ENCODE peak calls at places on chromosomes 11 and 22, in four cellular contexts. J, I, G and E are unnamed samples. For H3K4me1, the result is how much of the 10 kb centered on the place peaks cover.

GRCh38 chr11:72939031-72939430 is 124.8 kb downstream of the ATG16L2 start:
- DNase-seq in J (no peak), I (no peak), G (no peak), E (no peak)

GRCh38 chr11:94925422-94926270 is 47.7 kb downstream of the CWC15 start:
- DNase-seq in J (no peak), I (peak), G (no peak), E (no peak)

GRCh38 chr11:73980001-73980960 is 2.4 kb downstream of the UCP2 start:
- DNase-seq in J (peak), I (peak), G (no peak), E (peak)

GRCh38 chr11:117745346-117745745 is 51.7 kb downstream of the DSCAML1 start:
- DNase-seq in J (no peak), I (no peak), G (no peak), E (no peak)

GRCh38 chr11:92311616-92312449 is 87.2 kb downstream of the FAT3 start:
- DNase-seq in J (peak), I (no peak), G (no peak), E (no peak)

GRCh38 chr11:550021-550745 is 10.4 kb downstream of the LMNTD2 start:
- DNase-seq in J (no peak), I (no peak), G (no peak), E (no peak)

GRCh38 chr11:297666-298405 is 1.5 kb downstream of the IFITM5 start:
- DNase-seq in J (no peak), I (peak), G (no peak), E (no peak)

GRCh38 chr11:124892750-124893454 is 4.8 kb downstream of the ROBO4 start:
- DNase-seq in J (no peak), I (peak), G (no peak), E (no peak)

GRCh38 chr11:9711454-9712307 is 47.8 kb downstream of the SWAP70 start:
- DNase-seq in J (peak), I (no peak), G (no peak), E (no peak)

GRCh38 chr11:12017243-12017678 is 8.8 kb upstream of the DKK3 start:
- DNase-seq in J (no peak), I (peak), G (no peak), E (no peak)

DNA sequence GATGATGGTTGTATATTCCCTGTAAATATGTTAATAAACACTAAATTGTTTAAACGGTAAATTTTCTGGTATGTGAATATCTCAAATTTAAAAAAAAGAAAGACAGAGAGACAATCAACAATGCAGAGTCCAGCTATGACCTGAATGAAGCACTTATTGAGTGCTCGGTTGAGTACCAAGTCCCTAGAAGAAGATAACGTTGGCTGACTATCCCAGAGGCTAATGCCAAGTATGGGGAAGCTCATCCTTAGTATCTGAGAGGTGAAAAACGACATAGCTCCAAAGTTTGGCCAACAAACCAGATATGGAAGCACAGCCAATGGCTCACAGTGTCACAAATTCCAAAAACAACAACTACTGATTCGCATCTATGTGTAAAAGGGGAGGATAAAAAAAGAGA is 71.3 kb downstream of the RSF1 start:
- DNase-seq in J (no peak), I (no peak), G (no peak), E (no peak)
- H3K4me1 ChIP-seq in J (half or more), I (under half), G (under half), E (under half)

GRCh38 chr11:70660889-70661197 is 262.5 kb downstream of the CTTN start:
- DNase-seq in J (no peak), I (peak), G (no peak), E (no peak)

GRCh38 chr11:70660059-70660888 is 261.9 kb downstream of the CTTN start:
- DNase-seq in J (no peak), I (peak), G (no peak), E (no peak)

GRCh38 chr11:70655816-70656215 is 257.5 kb downstream of the CTTN start:
- DNase-seq in J (no peak), I (no peak), G (no peak), E (no peak)

GRCh38 chr11:70651036-70651435 is 252.7 kb downstream of the CTTN start:
- DNase-seq in J (no peak), I (peak), G (no peak), E (no peak)

GRCh38 chr11:70656293-70656692 is 258.0 kb downstream of the CTTN start:
- DNase-seq in J (no peak), I (no peak), G (no peak), E (no peak)
- H3K4me2 ChIP-seq in J (no peak), I (no peak), G (no peak), E (no peak)

DNA sequence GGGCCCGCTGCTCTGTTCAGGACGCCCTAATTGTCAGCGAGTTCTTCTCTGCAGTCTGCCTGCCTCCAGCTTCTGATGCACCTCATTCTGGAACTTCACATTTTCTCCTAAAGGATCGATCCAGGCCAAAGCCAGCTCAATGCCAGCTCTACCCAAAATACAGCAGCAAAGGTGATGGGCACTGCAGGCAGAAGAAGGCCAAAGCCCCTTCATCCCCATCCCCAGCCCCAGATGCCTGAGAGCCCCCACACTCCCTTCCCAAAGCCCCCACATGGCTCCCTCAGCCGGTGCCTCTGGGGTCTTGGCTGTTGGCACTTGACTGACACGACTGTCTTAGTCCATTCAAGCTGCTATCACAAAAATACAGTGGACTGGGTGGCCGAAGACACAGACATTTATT is 410.3 kb downstream of the BRD1 start:
- DNase-seq in J (no peak), I (no peak), G (no peak), E (no peak)
- H3K27ac ChIP-seq in J (no peak), I (no peak), G (no peak), E (no peak)

DNA sequence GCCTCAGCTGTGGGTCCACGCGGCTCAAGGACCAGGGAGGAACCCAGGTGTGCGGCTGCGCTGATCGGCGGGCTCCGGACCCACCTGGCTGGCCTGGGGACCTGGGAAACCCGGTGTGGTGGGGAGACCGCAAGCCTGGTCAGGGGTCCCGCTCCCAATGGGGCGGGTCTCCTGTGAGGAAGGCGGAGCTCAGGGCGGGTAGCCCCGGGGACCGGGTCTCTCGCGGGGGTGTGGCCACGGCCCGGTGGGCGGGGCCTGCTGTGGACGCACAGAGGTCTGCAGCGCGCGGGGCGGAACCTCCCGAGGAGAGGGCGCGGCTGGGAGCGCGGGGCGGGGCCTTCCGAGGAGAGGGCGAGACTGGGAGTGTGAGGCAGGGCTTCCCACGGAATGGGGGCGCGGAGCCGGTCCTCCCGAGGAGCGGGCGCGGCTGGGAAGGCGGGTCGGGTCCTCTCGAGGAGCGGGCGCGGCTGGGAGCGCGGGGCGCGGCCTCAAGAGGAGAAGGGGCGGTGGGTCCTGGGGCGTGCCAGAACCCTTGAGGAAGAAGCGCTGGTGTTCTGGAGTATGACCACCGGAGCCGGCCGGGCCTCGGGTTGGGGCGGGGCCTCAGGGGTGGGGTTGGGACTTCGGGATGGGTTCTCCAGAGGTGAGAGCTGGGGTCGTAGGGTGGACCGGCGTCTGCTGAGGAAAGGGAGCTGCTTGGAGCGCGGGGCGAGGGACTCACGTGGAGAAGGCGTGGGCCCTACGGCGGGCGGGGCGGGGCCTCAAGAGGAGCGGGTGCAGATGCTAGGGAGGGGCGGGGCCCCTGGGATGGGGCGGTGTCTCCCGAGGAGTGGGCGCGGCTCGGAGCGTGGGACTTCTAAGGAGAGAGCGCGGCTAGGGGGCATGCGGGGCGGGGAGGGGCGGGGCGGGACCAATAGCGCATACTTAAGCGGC is 20.8 kb downstream of the DGCR6L start:
- DNase-seq in J (peak), I (peak), G (peak), E (peak)
- H3K4me1 ChIP-seq in J (under half), I (under half), G (under half), E (under half)